ENCODE peak calls at places on chromosomes 7 and 10, in four cellular contexts. N, H, S and M are unnamed samples.

GRCh38 chr10:2900530-2900929 is 166.8 kb upstream of the PFKP start:
- DNase-seq in N (no peak), H (no peak), S (no peak), M (peak)

GRCh38 chr10:23826399-23826798 is 382.5 kb upstream of the KIAA1217 start:
- DNase-seq in S (no peak), H (no peak), N (no peak), M (no peak)

GRCh38 chr7:45080265-45080957 is 8.4 kb downstream of the NACAD start:
- DNase-seq in N (no peak), S (no peak), H (no peak), M (no peak)

GRCh38 chr10:27153855-27154198 is 357 bp downstream of the YME1L1 start:
- DNase-seq in H (peak), S (no peak), N (no peak), M (no peak)

GRCh38 chr7:87253589-87254087 is 34.1 kb upstream of the TMEM243 start:
- DNase-seq in N (no peak), H (no peak), S (no peak), M (no peak)

GRCh38 chr10:22477365-22478287 is 132.3 kb downstream of the SPAG6 start:
- DNase-seq in N (no peak), S (no peak), H (no peak), M (no peak)

GRCh38 chr7:44060948-44061644 is 4.3 kb downstream of the PGAM2 start:
- DNase-seq in H (no peak), N (no peak), S (no peak), M (peak)

GRCh38 chr7:159022238-159022993 is 122.3 kb downstream of the VIPR2 start:
- DNase-seq in S (no peak), N (no peak), H (no peak), M (no peak)

GRCh38 chr7:135183478-135183877 is 13.0 kb upstream of the CYREN start:
- DNase-seq in N (no peak), S (no peak), H (no peak), M (no peak)

GRCh38 chr7:133602291-133602690 is 349.4 kb downstream of the EXOC4 start:
- DNase-seq in N (no peak), S (peak), H (no peak), M (no peak)

GRCh38 chr7:51577390-51577789 is 260.8 kb upstream of the COBL start:
- DNase-seq in S (no peak), H (no peak), N (no peak), M (no peak)

GRCh38 chr7:96061844-96062243 is 260.1 kb downstream of the SLC25A13 start:
- DNase-seq in N (no peak), H (no peak), S (no peak), M (no peak)

GRCh38 chr10:7003821-7004220 is 407.0 kb downstream of the SFMBT2 start:
- DNase-seq in S (no peak), N (no peak), H (no peak), M (no peak)

GRCh38 chr10:60978287-60979115 is 34.5 kb upstream of the RHOBTB1 start:
- DNase-seq in S (no peak), N (no peak), H (no peak), M (no peak)

GRCh38 chr7:73517241-73517995 is 4.7 kb downstream of the BAZ1B start:
- DNase-seq in S (no peak), H (no peak), N (no peak), M (no peak)

GRCh38 chr7:128869138-128869943 is 6.7 kb downstream of the ATP6V1F start:
- DNase-seq in N (peak), S (peak), H (no peak), M (no peak)

GRCh38 chr7:4830176-4830575 is 31.7 kb downstream of the PAPOLB start:
- DNase-seq in S (no peak), N (peak), H (no peak), M (no peak)

GRCh38 chr10:92792661-92793060 is 55.7 kb upstream of the EXOC6 start:
- DNase-seq in H (no peak), N (no peak), S (no peak), M (no peak)

GRCh38 chr10:30765022-30765610 is 135.6 kb upstream of the LYZL2 start:
- DNase-seq in S (no peak), H (no peak), N (no peak), M (no peak)

GRCh38 chr10:102997998-102998397 is 79.9 kb downstream of the CNNM2 start:
- DNase-seq in H (no peak), N (no peak), S (peak), M (no peak)

GRCh38 chr7:138885383-138886147 is 87.6 kb upstream of the ATP6V0A4 start:
- DNase-seq in H (no peak), N (no peak), S (no peak), M (no peak)

GRCh38 chr7:92631067-92631829 is 41.1 kb upstream of the FAM133B start:
- DNase-seq in H (no peak), N (no peak), S (no peak), M (no peak)

GRCh38 chr7:47478926-47479791 is 102.8 kb downstream of the TNS3 start:
- DNase-seq in S (no peak), N (no peak), H (no peak), M (no peak)

GRCh38 chr10:10870523-10871241 is 147.0 kb upstream of the CELF2 start:
- DNase-seq in N (no peak), H (no peak), S (no peak), M (no peak)

GRCh38 chr10:1004294-1004693 is 16.1 kb downstream of the GTPBP4 start:
- DNase-seq in S (no peak), N (no peak), H (no peak), M (no peak)

GRCh38 chr7:142459557-142459963 is 201.7 kb upstream of the PRSS58 start:
- DNase-seq in N (peak), S (peak), H (no peak), M (no peak)

GRCh38 chr7:77351539-77352004 is 64.6 kb downstream of the GSAP start:
- DNase-seq in S (no peak), N (peak), H (no peak), M (no peak)

GRCh38 chr10:88926484-88927249 is 25.9 kb downstream of the ACTA2 start:
- DNase-seq in S (no peak), H (no peak), N (no peak), M (no peak)

GRCh38 chr7:28629216-28629848 is 217.0 kb downstream of the CREB5 start:
- DNase-seq in N (no peak), S (no peak), H (no peak), M (no peak)

GRCh38 chr7:18890134-18890533 is 227.3 kb downstream of the TWIST1 start:
- DNase-seq in H (no peak), S (no peak), N (no peak), M (no peak)